ENCODE peak calls at places on chromosome 13, in five cellular contexts. One of them, this sample, is unnamed.

GRCh38 chr13:43301341-43301969 is 278.1 kb downstream of the DNAJC15 start:
- DNase-seq in GM12878: no peak
- DNase-seq in HCT116: no peak
- DNase-seq in K562: no peak
- DNase-seq in H1: no peak
- DNase-seq in this sample: no peak

GRCh38 chr13:30881191-30881651 is 24.9 kb upstream of the MEDAG start:
- DNase-seq in GM12878: no peak
- DNase-seq in HCT116: no peak
- DNase-seq in K562: no peak
- DNase-seq in H1: no peak
- DNase-seq in this sample: no peak

GRCh38 chr13:54574791-54575190 is 1546.2 kb downstream of the OLFM4 start:
- DNase-seq in GM12878: no peak
- DNase-seq in HCT116: no peak
- DNase-seq in K562: no peak
- DNase-seq in H1: no peak
- DNase-seq in this sample: no peak

GRCh38 chr13:94329754-94330551 is 149.5 kb downstream of the DCT start:
- DNase-seq in GM12878: no peak
- DNase-seq in HCT116: no peak
- DNase-seq in K562: no peak
- DNase-seq in H1: no peak
- DNase-seq in this sample: no peak

GRCh38 chr13:77779461-77780272 is 82.2 kb downstream of the SLAIN1 start:
- DNase-seq in GM12878: peak; percentile 24
- DNase-seq in HCT116: peak; percentile 18
- DNase-seq in K562: peak; percentile 4
- DNase-seq in H1: no peak
- DNase-seq in this sample: peak; percentile 39

GRCh38 chr13:25929816-25930215 is 122.0 kb downstream of the SHISA2 start:
- DNase-seq in GM12878: no peak
- DNase-seq in HCT116: no peak
- DNase-seq in K562: no peak
- DNase-seq in H1: no peak
- DNase-seq in this sample: no peak

GRCh38 chr13:38849316-38849715 is 141.3 kb downstream of the STOML3 start:
- DNase-seq in GM12878: no peak
- DNase-seq in HCT116: no peak
- DNase-seq in K562: no peak
- DNase-seq in H1: no peak
- DNase-seq in this sample: no peak

GRCh38 chr13:91557328-91557727 is 158.9 kb downstream of the GPC5 start:
- DNase-seq in GM12878: no peak
- DNase-seq in HCT116: no peak
- DNase-seq in K562: no peak
- DNase-seq in H1: no peak
- DNase-seq in this sample: no peak

GRCh38 chr13:75415720-75416119 is 66.2 kb downstream of the TBC1D4 start:
- DNase-seq in GM12878: no peak
- DNase-seq in HCT116: no peak
- DNase-seq in K562: no peak
- DNase-seq in H1: no peak
- DNase-seq in this sample: no peak

GRCh38 chr13:66994498-66995365 is 235.4 kb downstream of the PCDH9 start:
- DNase-seq in GM12878: peak; percentile 13
- DNase-seq in HCT116: no peak
- DNase-seq in K562: no peak
- DNase-seq in H1: no peak
- DNase-seq in this sample: no peak

GRCh38 chr13:112467236-112467635 is 91.1 kb downstream of the SPACA7 start:
- DNase-seq in GM12878: no peak
- DNase-seq in HCT116: no peak
- DNase-seq in K562: no peak
- DNase-seq in H1: peak; percentile 39
- DNase-seq in this sample: no peak

GRCh38 chr13:94073006-94073744 is 406.3 kb downstream of the DCT start:
- DNase-seq in GM12878: no peak
- DNase-seq in HCT116: no peak
- DNase-seq in K562: no peak
- DNase-seq in H1: no peak
- DNase-seq in this sample: no peak

GRCh38 chr13:25945596-25945995 is 106.2 kb downstream of the SHISA2 start:
- DNase-seq in GM12878: no peak
- DNase-seq in HCT116: no peak
- DNase-seq in K562: no peak
- DNase-seq in H1: no peak
- DNase-seq in this sample: no peak

GRCh38 chr13:49498211-49498610 is 2.5 kb downstream of the PHF11 start:
- DNase-seq in GM12878: no peak
- DNase-seq in HCT116: no peak
- DNase-seq in K562: no peak
- DNase-seq in H1: no peak
- DNase-seq in this sample: no peak
- TF ChIP-seq ZNF274 in GM12878: no peak
- TF ChIP-seq ZNF274 in HCT116: no peak
- TF ChIP-seq ZNF274 in K562: no peak
- TF ChIP-seq ZNF274 in H1: no peak
- TF ChIP-seq ZNF274 in this sample: no peak

GRCh38 chr13:20173121-20173746 is 12.4 kb upstream of the GJA3 start:
- DNase-seq in GM12878: no peak
- DNase-seq in HCT116: no peak
- DNase-seq in K562: no peak
- DNase-seq in H1: no peak
- DNase-seq in this sample: no peak

GRCh38 chr13:20177049-20177831 is 15.5 kb downstream of the GJB2 start:
- DNase-seq in GM12878: no peak
- DNase-seq in HCT116: no peak
- DNase-seq in K562: no peak
- DNase-seq in H1: no peak
- DNase-seq in this sample: no peak

GRCh38 chr13:20175406-20175794 is 14.5 kb upstream of the GJA3 start:
- DNase-seq in GM12878: no peak
- DNase-seq in HCT116: no peak
- DNase-seq in K562: no peak
- DNase-seq in H1: no peak
- DNase-seq in this sample: no peak

GRCh38 chr13:20175907-20176652 is 15.2 kb upstream of the GJA3 start:
- DNase-seq in GM12878: no peak
- DNase-seq in HCT116: no peak
- DNase-seq in K562: no peak
- DNase-seq in H1: no peak
- DNase-seq in this sample: no peak

DNA sequence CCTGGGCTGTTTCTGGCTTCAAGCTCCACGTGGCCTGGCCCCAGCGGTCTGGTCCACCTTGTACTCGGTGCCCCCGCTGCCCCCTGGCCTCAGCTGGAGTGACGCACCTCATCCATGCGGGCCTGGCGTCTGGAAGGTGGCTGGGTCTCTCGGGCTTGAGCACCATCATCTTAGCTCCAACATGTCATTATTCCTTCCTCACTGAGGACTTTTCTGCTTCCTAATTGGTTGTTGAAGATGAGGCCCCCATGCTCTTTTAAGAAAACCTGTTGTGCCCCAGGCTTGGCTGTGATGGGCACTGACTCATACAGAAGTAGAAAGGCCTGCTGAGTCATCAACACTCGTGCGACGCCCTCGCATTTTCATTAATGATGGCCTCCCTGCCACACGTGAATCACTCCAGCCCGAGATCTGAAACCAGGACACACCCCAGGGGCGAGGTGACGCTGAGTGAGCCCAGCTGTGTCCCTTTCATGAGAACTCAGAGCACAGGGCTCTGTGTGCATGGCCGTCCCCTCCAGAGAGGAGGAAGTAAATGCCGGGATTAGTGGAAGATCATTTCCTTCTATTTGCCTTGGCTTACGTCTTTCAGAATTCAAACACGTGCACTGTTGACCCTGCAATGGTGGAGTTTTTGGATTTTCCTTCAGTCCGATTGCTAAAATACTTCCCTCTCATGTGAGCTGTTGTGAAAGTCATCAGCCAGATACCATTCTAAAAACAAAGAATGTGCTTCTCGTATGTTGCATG is 14.0 kb upstream of the GJA3 start:
- DNase-seq in GM12878: peak; percentile 43
- DNase-seq in HCT116: peak; percentile 90
- DNase-seq in K562: peak; percentile 20
- DNase-seq in H1: no peak
- DNase-seq in this sample: no peak
- TF ChIP-seq ZNF274 in GM12878: no peak
- TF ChIP-seq ZNF274 in HCT116: no peak
- TF ChIP-seq ZNF274 in K562: no peak
- TF ChIP-seq ZNF274 in H1: no peak
- TF ChIP-seq ZNF274 in this sample: no peak

GRCh38 chr13:20573186-20573585 is 6.2 kb downstream of the IFT88 start:
- DNase-seq in GM12878: no peak
- DNase-seq in HCT116: no peak
- DNase-seq in K562: no peak
- DNase-seq in H1: no peak
- DNase-seq in this sample: no peak

GRCh38 chr13:20573636-20574035 is 6.7 kb downstream of the IFT88 start:
- DNase-seq in GM12878: no peak
- DNase-seq in HCT116: no peak
- DNase-seq in K562: no peak
- DNase-seq in H1: no peak
- DNase-seq in this sample: no peak

GRCh38 chr13:20566917-20567755 is at the start of gene IFT88:
- DNase-seq in GM12878: peak; percentile 48
- DNase-seq in HCT116: peak; percentile 68
- DNase-seq in K562: peak; percentile 88
- DNase-seq in H1: peak; percentile 91
- DNase-seq in this sample: peak; percentile 59

GRCh38 chr13:20567881-20568528 is 1.0 kb downstream of the IFT88 start:
- DNase-seq in GM12878: no peak
- DNase-seq in HCT116: no peak
- DNase-seq in K562: no peak
- DNase-seq in H1: no peak
- DNase-seq in this sample: no peak

GRCh38 chr13:20570540-20570939 is 3.6 kb downstream of the IFT88 start:
- DNase-seq in GM12878: no peak
- DNase-seq in HCT116: no peak
- DNase-seq in K562: no peak
- DNase-seq in H1: no peak
- DNase-seq in this sample: no peak
- TF ChIP-seq ZNF274 in GM12878: no peak
- TF ChIP-seq ZNF274 in HCT116: no peak
- TF ChIP-seq ZNF274 in K562: no peak
- TF ChIP-seq ZNF274 in H1: no peak
- TF ChIP-seq ZNF274 in this sample: no peak

GRCh38 chr13:113776231-113777125 is 17.5 kb downstream of the TMEM255B start:
- DNase-seq in GM12878: no peak
- DNase-seq in HCT116: no peak
- DNase-seq in K562: no peak
- DNase-seq in H1: no peak
- DNase-seq in this sample: no peak
- TF ChIP-seq ZNF274 in GM12878: no peak
- TF ChIP-seq ZNF274 in HCT116: no peak
- TF ChIP-seq ZNF274 in K562: no peak
- TF ChIP-seq ZNF274 in H1: no peak
- TF ChIP-seq ZNF274 in this sample: no peak